ENCODE peak calls at places on chromosomes 6 and 20, in six cellular contexts. S, P, I, R, T and A are unnamed samples.

GRCh38 chr6:43636312-43636667 is 650 bp downstream of the MAD2L1BP start:
- DNase-seq in R (no peak), S (no peak), T (no peak), P (no peak), I (no peak), A (no peak)

GRCh38 chr6:33839399-33840063 is 35.7 kb upstream of the MLN start:
- DNase-seq in T (no peak), R (no peak), S (no peak), I (no peak), P (no peak), A (no peak)

GRCh38 chr6:81772741-81773140 is 20.3 kb upstream of the TENT5A start:
- DNase-seq in S (no peak), P (peak; percentile 22), T (no peak), I (no peak), R (no peak), A (no peak)

GRCh38 chr6:20312581-20312980 is 89.1 kb upstream of the E2F3 start:
- DNase-seq in I (no peak), R (no peak), S (no peak), T (no peak), P (no peak), A (no peak)

GRCh38 chr20:60137657-60138245 is 179.5 kb downstream of the CDH26 start:
- DNase-seq in I (no peak), T (peak; percentile 58), S (no peak), P (no peak), R (peak; percentile 50), A (no peak)

GRCh38 chr6:155523821-155524238 is 68.2 kb upstream of the NOX3 start:
- DNase-seq in T (no peak), S (no peak), P (no peak), I (no peak), R (no peak), A (no peak)

GRCh38 chr20:47027042-47027441 is 132.4 kb downstream of the EYA2 start:
- DNase-seq in I (no peak), T (no peak), S (no peak), R (no peak), P (no peak), A (no peak)

GRCh38 chr6:9806195-9806594 is 608.7 kb downstream of the TFAP2A start:
- DNase-seq in P (no peak), T (no peak), I (no peak), S (no peak), R (no peak), A (no peak)

GRCh38 chr20:62543470-62544302 is 67.9 kb upstream of the GATA5 start:
- DNase-seq in S (no peak), R (no peak), T (no peak), I (no peak), P (no peak), A (no peak)

DNA sequence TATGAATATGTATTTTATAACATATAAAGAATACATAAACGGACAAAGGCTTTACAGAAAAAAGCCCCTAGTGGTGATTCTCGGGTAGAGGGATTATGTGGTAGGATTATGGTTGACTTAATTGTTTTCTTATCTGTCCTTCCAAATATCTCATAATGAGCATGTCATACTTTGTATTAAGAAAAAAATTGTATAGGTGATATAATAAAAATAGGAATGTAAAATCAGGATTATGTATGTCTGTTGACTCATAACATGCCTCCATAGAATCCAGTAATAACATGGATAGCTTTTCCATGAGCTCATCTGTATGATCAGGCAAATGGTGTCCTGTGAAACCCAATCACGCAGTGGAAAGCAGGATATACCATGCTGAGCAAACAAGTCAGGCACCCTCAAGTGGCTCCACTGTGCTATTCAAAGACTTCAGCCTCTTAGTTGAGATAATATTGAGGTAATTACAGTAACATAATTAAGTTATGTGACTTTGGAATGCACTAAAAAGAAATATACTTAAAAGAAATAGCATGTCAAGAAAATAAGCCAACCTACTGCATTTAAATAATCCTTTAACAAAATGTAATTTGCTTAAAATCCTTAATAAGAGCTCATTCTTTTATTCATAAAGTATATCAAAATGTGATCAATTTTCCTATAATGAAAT is 39.6 kb upstream of the PRELID3B start:
- DNase-seq in S (no peak), P (no peak), I (no peak), T (no peak), R (no peak), A (no peak)
- TF ChIP-seq CTCF in S (peak; percentile 77), P (peak; percentile 42), I (peak; percentile 25), T (peak; percentile 46), R (peak; percentile 73), A (peak; percentile 22)

GRCh38 chr6:3776881-3777507 is 25.5 kb upstream of the PXDC1 start:
- DNase-seq in R (no peak), I (no peak), P (no peak), S (no peak), T (peak; percentile 13), A (no peak)
- TF ChIP-seq CTCF in R (no peak), I (no peak), P (no peak), S (peak; percentile 48), T (no peak), A (no peak)

DNA sequence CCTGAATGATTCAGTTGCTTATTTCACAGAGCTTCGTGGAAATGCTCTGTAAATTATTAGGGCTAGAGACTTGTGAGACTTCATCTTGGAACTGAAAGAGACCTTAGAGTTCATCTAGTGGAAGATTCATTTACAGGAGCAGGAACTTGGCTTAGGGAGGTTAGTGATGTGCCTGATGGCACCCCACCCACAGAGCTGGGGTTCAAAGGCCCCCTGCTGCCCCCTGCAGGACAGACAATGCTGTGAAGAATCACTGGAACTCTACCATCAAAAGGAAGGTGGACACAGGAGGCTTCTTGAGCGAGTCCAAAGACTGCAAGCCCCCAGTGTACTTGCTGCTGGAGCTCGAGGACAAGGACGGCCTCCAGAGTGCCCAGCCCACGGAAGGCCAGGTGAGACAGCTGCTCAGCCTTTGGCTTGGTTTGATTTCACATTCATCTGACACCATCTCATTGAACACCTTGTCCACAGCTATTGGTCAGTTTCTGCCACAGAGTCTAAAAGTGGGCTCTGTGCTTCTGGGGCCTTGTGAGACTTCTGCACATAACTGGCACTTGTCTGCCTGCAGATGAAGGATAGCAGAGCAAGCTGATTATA is 25.1 kb downstream of the MYBL2 start:
- DNase-seq in I (no peak), P (peak; percentile 60), T (peak; percentile 83), S (no peak), R (peak; percentile 78), A (peak; percentile 13)
- TF ChIP-seq CTCF in I (peak; percentile 11), P (peak; percentile 85), T (peak; percentile 85), S (peak; percentile 73), R (peak; percentile 64), A (peak; percentile 80)

GRCh38 chr6:169019727-169020491 is 233.7 kb downstream of the THBS2 start:
- DNase-seq in T (peak; percentile 19), S (no peak), R (no peak), P (no peak), I (no peak), A (no peak)
- TF ChIP-seq CTCF in T (no peak), S (peak; percentile 30), R (no peak), P (no peak), I (no peak), A (peak; percentile 8)

GRCh38 chr6:16505711-16506362 is 255.4 kb downstream of the ATXN1 start:
- DNase-seq in S (no peak), I (no peak), R (no peak), T (no peak), P (no peak), A (peak; percentile 40)
- TF ChIP-seq CTCF in S (no peak), I (no peak), R (no peak), T (no peak), P (no peak), A (no peak)

DNA sequence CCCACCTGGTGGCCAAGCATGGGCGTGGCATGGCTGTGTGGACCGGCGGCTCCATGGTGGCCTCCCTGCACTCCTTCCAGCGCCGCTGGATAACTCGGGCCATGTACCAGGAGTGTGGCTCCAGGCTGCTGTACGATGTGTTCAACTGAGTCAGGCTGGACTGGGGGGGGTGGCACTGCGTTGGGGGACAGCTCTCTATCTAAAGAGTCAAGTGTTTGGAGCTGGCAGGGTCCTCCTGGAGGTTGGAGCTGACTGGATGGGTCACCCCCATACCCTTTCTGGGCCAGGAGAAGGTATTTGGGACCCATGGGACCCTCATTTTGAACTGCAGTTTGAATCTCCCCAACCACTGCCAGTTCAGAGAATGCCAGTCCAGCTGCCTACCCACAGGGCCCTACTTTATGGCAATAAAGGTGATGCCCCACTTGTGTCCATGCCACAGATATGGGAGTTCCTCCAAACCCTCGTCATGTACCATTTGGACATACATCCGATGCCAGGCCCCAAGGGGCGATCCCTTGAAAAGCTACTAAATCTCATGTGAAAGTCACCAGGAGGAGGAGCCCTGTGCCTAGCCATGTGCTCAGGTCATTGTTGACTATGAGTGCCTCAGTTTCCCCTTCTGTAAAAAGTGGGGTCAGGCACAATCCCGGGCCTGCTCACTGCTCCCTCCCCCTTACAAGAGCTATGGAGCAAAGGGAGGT is 1.5 kb downstream of the ACTL10 start:
- DNase-seq in T (no peak), S (peak; percentile 91), R (peak; percentile 93), P (no peak), I (peak; percentile 86), A (no peak)
- TF ChIP-seq CTCF in T (no peak), S (peak; percentile 94), R (no peak), P (peak; percentile 91), I (peak; percentile 90), A (peak; percentile 87)

GRCh38 chr6:30542915-30543314 is 13.4 kb downstream of the GNL1 start:
- DNase-seq in R (no peak), S (no peak), P (no peak), I (no peak), T (no peak), A (no peak)
- TF ChIP-seq CTCF in R (no peak), S (peak; percentile 36), P (peak; percentile 19), I (no peak), T (no peak), A (no peak)